ENCODE peak calls at places on chromosomes 13 and 19, in four cellular contexts. O is IMR-90, B is GM12878, A is K562. L is an unnamed sample.

GRCh38 chr13:27384285-27384684 is 40.1 kb upstream of the GTF3A start:
- DNase-seq in O (no peak), B (no peak), A (no peak), L (no peak)

GRCh38 chr13:104491951-104492350 is 1425.7 kb upstream of the SLC10A2 start:
- DNase-seq in O (no peak), B (no peak), A (no peak), L (no peak)

GRCh38 chr13:41465215-41465907 is 8.0 kb downstream of the RGCC start:
- DNase-seq in O (peak; percentile 94), B (peak; percentile 88), A (peak; percentile 63), L (no peak)

GRCh38 chr13:52070929-52071523 is 46.5 kb downstream of the UTP14C start:
- DNase-seq in O (peak; percentile 32), B (no peak), A (peak; percentile 76), L (no peak)

GRCh38 chr19:52170304-52170703 is 1.1 kb downstream of the ZNF836 start:
- DNase-seq in O (no peak), B (no peak), A (no peak), L (no peak)

GRCh38 chr19:48258350-48258749 is 2.6 kb upstream of the CARD8 start:
- DNase-seq in O (no peak), B (no peak), A (peak; percentile 65), L (no peak)

GRCh38 chr13:43546821-43547220 is 240.0 kb downstream of the ENOX1 start:
- DNase-seq in O (no peak), B (no peak), A (no peak), L (no peak)

GRCh38 chr13:32150239-32150638 is 118.7 kb downstream of the FRY start:
- DNase-seq in O (peak; percentile 11), B (no peak), A (no peak), L (no peak)

GRCh38 chr19:41862445-41862986 is 2.5 kb downstream of the RPS19 start:
- DNase-seq in O (no peak), B (no peak), A (no peak), L (no peak)

GRCh38 chr13:23567792-23568480 is 2.3 kb upstream of the TNFRSF19 start:
- DNase-seq in O (no peak), B (no peak), A (no peak), L (no peak)

GRCh38 chr13:44402902-44403719 is 29.5 kb downstream of the SERP2 start:
- DNase-seq in O (no peak), B (no peak), A (no peak), L (no peak)

GRCh38 chr19:8304841-8305621 is 3.1 kb downstream of the CD320 start:
- DNase-seq in O (no peak), B (no peak), A (peak; percentile 90), L (no peak)

GRCh38 chr13:29435125-29435911 is 160.2 kb downstream of the SLC7A1 start:
- DNase-seq in O (peak; percentile 91), B (no peak), A (no peak), L (no peak)

GRCh38 chr13:80475718-80476117 is 134.8 kb upstream of the SPRY2 start:
- DNase-seq in O (no peak), B (no peak), A (no peak), L (no peak)

GRCh38 chr13:46648166-46648607 is 95.2 kb downstream of the LRCH1 start:
- DNase-seq in O (peak; percentile 60), B (no peak), A (peak; percentile 40), L (no peak)

GRCh38 chr13:99895999-99896695 is 75.4 kb downstream of the ZIC5 start:
- DNase-seq in O (no peak), B (no peak), A (no peak), L (no peak)

GRCh38 chr19:48568345-48568886 is 16.4 kb downstream of the SULT2B1 start:
- DNase-seq in O (peak; percentile 88), B (no peak), A (peak; percentile 62), L (peak; percentile 98)

GRCh38 chr19:11453468-11454341 is 18.3 kb downstream of the PRKCSH start:
- DNase-seq in O (no peak), B (no peak), A (peak; percentile 37), L (no peak)

GRCh38 chr19:46000497-46001246 is 5.4 kb downstream of the CCDC61 start:
- DNase-seq in O (no peak), B (no peak), A (peak; percentile 72), L (no peak)

GRCh38 chr13:40777166-40777956 is 6.4 kb upstream of the MRPS31 start:
- DNase-seq in O (peak; percentile 37), B (no peak), A (peak; percentile 70), L (peak; percentile 35)

GRCh38 chr19:55383789-55384575 is at the start of gene TMEM238:
- DNase-seq in O (peak; percentile 70), B (no peak), A (peak; percentile 74), L (peak; percentile 82)

GRCh38 chr13:32136716-32137115 is 105.1 kb downstream of the FRY start:
- DNase-seq in O (no peak), B (no peak), A (no peak), L (no peak)

GRCh38 chr19:3970313-3970807 is 539 bp downstream of the DAPK3 start:
- DNase-seq in O (no peak), B (no peak), A (no peak), L (no peak)

GRCh38 chr19:7337380-7338194 is 11.2 kb upstream of the ARHGEF18 start:
- DNase-seq in O (no peak), B (peak; percentile 99), A (no peak), L (no peak)

GRCh38 chr19:13909430-13909829 is 3.4 kb downstream of the CC2D1A start:
- DNase-seq in O (no peak), B (no peak), A (no peak), L (no peak)

GRCh38 chr19:14059093-14059480 is 2.8 kb downstream of the PALM3 start:
- DNase-seq in O (no peak), B (no peak), A (peak; percentile 65), L (no peak)

GRCh38 chr19:5109560-5109959 is 140.6 kb downstream of the KDM4B start:
- DNase-seq in O (no peak), B (no peak), A (no peak), L (no peak)

GRCh38 chr19:54336893-54337857 is 1.8 kb downstream of the LILRA4 start:
- DNase-seq in O (no peak), B (no peak), A (no peak), L (no peak)

GRCh38 chr19:36051637-36052036 is 2.4 kb downstream of the THAP8 start:
- DNase-seq in O (no peak), B (no peak), A (no peak), L (no peak)

GRCh38 chr13:111531505-111531904 is 211.1 kb downstream of the TEX29 start:
- DNase-seq in O (peak; percentile 0), B (no peak), A (peak; percentile 4), L (peak; percentile 6)

GRCh38 chr13:29456419-29456818 is 139.1 kb downstream of the SLC7A1 start:
- DNase-seq in O (no peak), B (no peak), A (peak; percentile 65), L (no peak)

GRCh38 chr19:7535993-7536685 is 622 bp downstream of the PNPLA6 start:
- DNase-seq in O (no peak), B (no peak), A (no peak), L (no peak)

GRCh38 chr13:45828253-45828968 is 23.1 kb downstream of the SIAH3 start:
- DNase-seq in O (no peak), B (no peak), A (no peak), L (no peak)

GRCh38 chr13:99124695-99125334 is 75.8 kb upstream of the UBAC2 start:
- DNase-seq in O (peak; percentile 45), B (peak; percentile 34), A (peak; percentile 26), L (peak; percentile 28)

GRCh38 chr13:33633701-33634525 is 184.0 kb upstream of the RFC3 start:
- DNase-seq in O (peak; percentile 40), B (no peak), A (no peak), L (peak; percentile 30)

GRCh38 chr19:14536926-14537692 is 7.7 kb downstream of the TECR start:
- DNase-seq in O (no peak), B (no peak), A (peak; percentile 97), L (peak; percentile 90)

GRCh38 chr19:41225238-41226052 is 6.4 kb downstream of the AXL start:
- DNase-seq in O (peak; percentile 100), B (no peak), A (peak; percentile 83), L (peak; percentile 100)

GRCh38 chr13:97911311-97912138 is 42.0 kb upstream of the IPO5 start:
- DNase-seq in O (peak; percentile 32), B (no peak), A (peak; percentile 15), L (peak; percentile 17)

GRCh38 chr19:23996549-23996948 is 81.9 kb downstream of the ZNF726 start:
- DNase-seq in O (no peak), B (no peak), A (peak; percentile 46), L (peak; percentile 35)

GRCh38 chr19:31328238-31328637 is 21.0 kb downstream of the TSHZ3 start:
- DNase-seq in O (no peak), B (no peak), A (no peak), L (no peak)

DNA sequence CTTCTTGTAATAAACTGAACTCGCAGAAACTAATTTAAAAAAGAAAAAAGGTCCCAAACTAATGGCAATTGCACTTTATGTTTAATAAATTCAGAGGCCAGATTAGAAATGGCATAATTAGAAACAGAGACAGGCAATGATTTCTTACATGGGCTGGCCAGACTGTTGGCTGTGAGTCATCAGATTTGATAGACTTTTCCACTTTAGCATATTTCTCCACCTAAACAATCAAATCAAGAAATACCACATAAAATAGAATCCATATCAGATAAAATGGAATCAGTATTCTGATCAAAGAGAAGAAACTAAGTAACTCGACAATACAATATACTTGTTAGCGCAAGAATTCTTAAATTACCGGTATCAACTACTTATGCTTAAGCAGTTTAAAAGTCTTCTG is 29.0 kb downstream of the EXOSC8 start:
- DNase-seq in O (peak; percentile 45), B (no peak), A (no peak), L (no peak)
- TF ChIP-seq ELK1 in O (no peak), B (no peak), A (no peak), L (no peak)

GRCh38 chr19:18939922-18940775 is 868 bp downstream of the HOMER3 start:
- DNase-seq in O (peak; percentile 46), B (no peak), A (no peak), L (no peak)
- TF ChIP-seq ELK1 in O (no peak), B (no peak), A (no peak), L (no peak)

GRCh38 chr19:50362656-50363424 is 2.6 kb downstream of the NAPSA start:
- DNase-seq in O (no peak), B (no peak), A (peak; percentile 84), L (no peak)
- TF ChIP-seq ELK1 in O (no peak), B (no peak), A (no peak), L (no peak)

GRCh38 chr19:38190061-38190460 is 34.0 kb downstream of the DPF1 start:
- DNase-seq in O (no peak), B (no peak), A (no peak), L (no peak)
- TF ChIP-seq ELK1 in O (no peak), B (no peak), A (no peak), L (no peak)